ENCODE peak calls at places on chromosome 15, in seven cellular contexts. One of them, this sample, is unnamed.

GRCh38 chr15:45228931-45229330 is 23.1 kb upstream of the SLC28A2 start:
- DNase-seq in Calu3: no peak
- DNase-seq in nephron progenitor cell: no peak
- DNase-seq in H1: no peak
- DNase-seq in endodermal cell: no peak
- DNase-seq in cardiac muscle cell: no peak
- DNase-seq in GM20000: no peak
- DNase-seq in this sample: no peak

GRCh38 chr15:44692659-44693058 is 18.5 kb downstream of the PATL2 start:
- DNase-seq in Calu3: no peak
- DNase-seq in nephron progenitor cell: no peak
- DNase-seq in H1: no peak
- DNase-seq in endodermal cell: no peak
- DNase-seq in GM20000: no peak
- DNase-seq in cardiac muscle cell: no peak
- DNase-seq in this sample: no peak

GRCh38 chr15:90001683-90002427 is 731 bp downstream of the ZNF710 start:
- DNase-seq in cardiac muscle cell: peak; percentile 71
- DNase-seq in H1: peak; percentile 65
- DNase-seq in nephron progenitor cell: peak; percentile 68
- DNase-seq in endodermal cell: peak; percentile 86
- DNase-seq in Calu3: peak; percentile 61
- DNase-seq in GM20000: peak; percentile 93
- DNase-seq in this sample: peak; percentile 86

GRCh38 chr15:89021224-89021623 is 67.0 kb upstream of the ABHD2 start:
- DNase-seq in Calu3: no peak
- DNase-seq in GM20000: no peak
- DNase-seq in endodermal cell: no peak
- DNase-seq in H1: no peak
- DNase-seq in cardiac muscle cell: no peak
- DNase-seq in nephron progenitor cell: no peak
- DNase-seq in this sample: no peak

GRCh38 chr15:61651267-61651666 is 409.0 kb downstream of the VPS13C start:
- DNase-seq in cardiac muscle cell: no peak
- DNase-seq in GM20000: no peak
- DNase-seq in endodermal cell: no peak
- DNase-seq in nephron progenitor cell: no peak
- DNase-seq in H1: no peak
- DNase-seq in Calu3: no peak
- DNase-seq in this sample: no peak

GRCh38 chr15:85421116-85421925 is 40.9 kb downstream of the AKAP13 start:
- DNase-seq in H1: no peak
- DNase-seq in endodermal cell: no peak
- DNase-seq in cardiac muscle cell: peak; percentile 60
- DNase-seq in nephron progenitor cell: no peak
- DNase-seq in Calu3: no peak
- DNase-seq in GM20000: no peak
- DNase-seq in this sample: no peak

GRCh38 chr15:51755790-51756189 is 4.4 kb downstream of the TMOD2 start:
- DNase-seq in Calu3: no peak
- DNase-seq in H1: no peak
- DNase-seq in GM20000: no peak
- DNase-seq in endodermal cell: no peak
- DNase-seq in nephron progenitor cell: no peak
- DNase-seq in cardiac muscle cell: no peak
- DNase-seq in this sample: no peak

GRCh38 chr15:31328999-31329639 is 2.5 kb downstream of the KLF13 start:
- DNase-seq in Calu3: peak; percentile 4
- DNase-seq in nephron progenitor cell: peak; percentile 47
- DNase-seq in GM20000: peak; percentile 62
- DNase-seq in cardiac muscle cell: no peak
- DNase-seq in H1: peak; percentile 73
- DNase-seq in endodermal cell: peak; percentile 82
- DNase-seq in this sample: peak; percentile 59

GRCh38 chr15:70875001-70875782 is 17.0 kb downstream of the THAP10 start:
- DNase-seq in H1: no peak
- DNase-seq in endodermal cell: no peak
- DNase-seq in cardiac muscle cell: peak; percentile 68
- DNase-seq in GM20000: no peak
- DNase-seq in nephron progenitor cell: no peak
- DNase-seq in Calu3: no peak
- DNase-seq in this sample: no peak

GRCh38 chr15:70879386-70879785 is 12.8 kb downstream of the THAP10 start:
- DNase-seq in Calu3: no peak
- DNase-seq in cardiac muscle cell: peak; percentile 44
- DNase-seq in H1: no peak
- DNase-seq in nephron progenitor cell: no peak
- DNase-seq in GM20000: no peak
- DNase-seq in endodermal cell: no peak
- DNase-seq in this sample: no peak

GRCh38 chr15:70876011-70876410 is 16.2 kb downstream of the THAP10 start:
- DNase-seq in endodermal cell: no peak
- DNase-seq in GM20000: no peak
- DNase-seq in Calu3: no peak
- DNase-seq in cardiac muscle cell: no peak
- DNase-seq in nephron progenitor cell: no peak
- DNase-seq in H1: no peak
- DNase-seq in this sample: no peak

GRCh38 chr15:70873232-70874054 is 18.8 kb downstream of the THAP10 start:
- DNase-seq in nephron progenitor cell: no peak
- DNase-seq in cardiac muscle cell: no peak
- DNase-seq in Calu3: no peak
- DNase-seq in GM20000: no peak
- DNase-seq in endodermal cell: no peak
- DNase-seq in H1: no peak
- DNase-seq in this sample: no peak

GRCh38 chr15:70876683-70877082 is 15.6 kb downstream of the THAP10 start:
- DNase-seq in H1: no peak
- DNase-seq in nephron progenitor cell: no peak
- DNase-seq in endodermal cell: no peak
- DNase-seq in Calu3: no peak
- DNase-seq in GM20000: no peak
- DNase-seq in cardiac muscle cell: no peak
- DNase-seq in this sample: no peak
- TF ChIP-seq CTCF in H1: no peak
- TF ChIP-seq CTCF in nephron progenitor cell: no peak
- TF ChIP-seq CTCF in endodermal cell: no peak
- TF ChIP-seq CTCF in Calu3: no peak
- TF ChIP-seq CTCF in GM20000: no peak
- TF ChIP-seq CTCF in cardiac muscle cell: no peak
- TF ChIP-seq CTCF in this sample: no peak

GRCh38 chr15:55108858-55109518 is 87.8 kb downstream of the RSL24D1 start:
- DNase-seq in GM20000: peak; percentile 59
- DNase-seq in nephron progenitor cell: peak; percentile 84
- DNase-seq in endodermal cell: peak; percentile 91
- DNase-seq in cardiac muscle cell: peak; percentile 76
- DNase-seq in Calu3: peak; percentile 82
- DNase-seq in H1: peak; percentile 88
- DNase-seq in this sample: peak; percentile 49
- TF ChIP-seq CTCF in GM20000: peak; percentile 84
- TF ChIP-seq CTCF in nephron progenitor cell: peak; percentile 71
- TF ChIP-seq CTCF in endodermal cell: peak; percentile 84
- TF ChIP-seq CTCF in cardiac muscle cell: peak; percentile 88
- TF ChIP-seq CTCF in Calu3: peak; percentile 82
- TF ChIP-seq CTCF in H1: peak; percentile 67
- TF ChIP-seq CTCF in this sample: peak; percentile 78

GRCh38 chr15:35293353-35294130 is 208.4 kb upstream of the NANOGP8 start:
- DNase-seq in cardiac muscle cell: peak; percentile 57
- DNase-seq in GM20000: no peak
- DNase-seq in nephron progenitor cell: no peak
- DNase-seq in H1: no peak
- DNase-seq in Calu3: peak; percentile 6
- DNase-seq in endodermal cell: peak; percentile 54
- DNase-seq in this sample: no peak
- TF ChIP-seq CTCF in cardiac muscle cell: peak; percentile 15
- TF ChIP-seq CTCF in GM20000: no peak
- TF ChIP-seq CTCF in nephron progenitor cell: peak; percentile 17
- TF ChIP-seq CTCF in H1: peak; percentile 42
- TF ChIP-seq CTCF in Calu3: no peak
- TF ChIP-seq CTCF in endodermal cell: peak; percentile 61
- TF ChIP-seq CTCF in this sample: no peak

GRCh38 chr15:78739996-78740903 is 71.0 kb downstream of the ADAMTS7 start:
- DNase-seq in endodermal cell: peak; percentile 95
- DNase-seq in H1: peak; percentile 96
- DNase-seq in nephron progenitor cell: peak; percentile 79
- DNase-seq in GM20000: no peak
- DNase-seq in cardiac muscle cell: peak; percentile 38
- DNase-seq in Calu3: peak; percentile 91
- DNase-seq in this sample: peak; percentile 60
- TF ChIP-seq CTCF in endodermal cell: peak; percentile 72
- TF ChIP-seq CTCF in H1: peak; percentile 88
- TF ChIP-seq CTCF in nephron progenitor cell: peak; percentile 47
- TF ChIP-seq CTCF in GM20000: peak; percentile 51
- TF ChIP-seq CTCF in cardiac muscle cell: peak; percentile 43
- TF ChIP-seq CTCF in Calu3: peak; percentile 69
- TF ChIP-seq CTCF in this sample: peak; percentile 77

GRCh38 chr15:66080791-66081475 is 172.6 kb downstream of the MEGF11 start:
- DNase-seq in cardiac muscle cell: peak; percentile 65
- DNase-seq in GM20000: no peak
- DNase-seq in Calu3: peak; percentile 60
- DNase-seq in nephron progenitor cell: peak; percentile 53
- DNase-seq in H1: peak; percentile 76
- DNase-seq in endodermal cell: peak; percentile 86
- DNase-seq in this sample: no peak

GRCh38 chr15:66089049-66089448 is 164.5 kb downstream of the MEGF11 start:
- DNase-seq in cardiac muscle cell: peak; percentile 47
- DNase-seq in nephron progenitor cell: no peak
- DNase-seq in GM20000: no peak
- DNase-seq in Calu3: no peak
- DNase-seq in endodermal cell: peak; percentile 20
- DNase-seq in H1: no peak
- DNase-seq in this sample: no peak

GRCh38 chr15:66084704-66085103 is 168.8 kb downstream of the MEGF11 start:
- DNase-seq in GM20000: no peak
- DNase-seq in endodermal cell: no peak
- DNase-seq in H1: no peak
- DNase-seq in nephron progenitor cell: no peak
- DNase-seq in cardiac muscle cell: no peak
- DNase-seq in Calu3: no peak
- DNase-seq in this sample: no peak

GRCh38 chr15:66085128-66085527 is 168.4 kb downstream of the MEGF11 start:
- DNase-seq in endodermal cell: peak; percentile 85
- DNase-seq in nephron progenitor cell: no peak
- DNase-seq in GM20000: no peak
- DNase-seq in cardiac muscle cell: no peak
- DNase-seq in Calu3: peak; percentile 53
- DNase-seq in H1: peak; percentile 79
- DNase-seq in this sample: no peak
- TF ChIP-seq CTCF in endodermal cell: peak; percentile 71
- TF ChIP-seq CTCF in nephron progenitor cell: peak; percentile 9
- TF ChIP-seq CTCF in GM20000: peak; percentile 5
- TF ChIP-seq CTCF in cardiac muscle cell: no peak
- TF ChIP-seq CTCF in Calu3: no peak
- TF ChIP-seq CTCF in H1: peak; percentile 66
- TF ChIP-seq CTCF in this sample: no peak

DNA sequence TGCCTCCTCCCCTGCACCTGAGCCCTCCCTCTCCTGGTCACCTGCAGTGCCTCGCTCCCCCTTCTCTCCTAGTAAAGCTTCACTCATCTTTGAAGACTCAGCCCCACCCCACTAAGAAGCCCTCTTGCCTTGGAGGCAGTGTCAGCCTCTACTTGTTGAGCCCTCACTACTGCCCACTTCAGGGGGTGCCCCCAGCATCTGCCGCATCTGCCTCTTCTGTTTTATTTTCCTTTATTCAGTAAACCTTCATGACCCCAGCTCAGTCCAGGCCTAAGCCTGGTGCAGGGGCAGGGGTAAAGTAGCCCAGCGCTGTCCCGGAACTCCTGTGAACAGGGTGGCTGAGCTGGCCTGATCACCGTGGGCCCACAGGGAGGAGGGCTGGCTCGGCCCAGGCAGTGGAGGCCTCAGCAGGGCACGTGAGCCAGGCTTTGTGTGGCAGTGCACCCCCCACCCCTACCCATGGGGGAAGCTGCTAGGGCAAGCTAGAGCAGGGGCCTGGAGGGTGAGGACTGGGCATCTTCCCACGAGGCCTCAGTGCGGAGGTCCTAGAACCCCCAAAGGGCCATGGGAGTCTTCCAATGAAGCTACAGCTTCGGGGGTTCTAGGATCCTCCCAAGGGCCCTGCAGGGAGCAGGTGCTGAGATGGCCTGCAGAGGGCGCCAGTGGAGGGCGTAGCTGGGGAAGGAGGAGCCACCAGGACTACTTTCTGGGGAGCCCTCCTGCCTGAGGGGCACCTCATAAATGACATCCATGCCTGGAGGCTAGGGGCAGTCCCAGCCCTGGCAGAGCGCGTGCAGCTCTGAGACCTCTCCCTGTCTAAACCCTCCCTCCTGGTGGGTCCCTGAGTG is 36.1 kb downstream of the TSPAN3 start:
- DNase-seq in H1: peak; percentile 91
- DNase-seq in cardiac muscle cell: no peak
- DNase-seq in Calu3: peak; percentile 61
- DNase-seq in endodermal cell: peak; percentile 87
- DNase-seq in GM20000: peak; percentile 66
- DNase-seq in nephron progenitor cell: peak; percentile 55
- DNase-seq in this sample: peak; percentile 74
- TF ChIP-seq CTCF in H1: peak; percentile 81
- TF ChIP-seq CTCF in cardiac muscle cell: peak; percentile 73
- TF ChIP-seq CTCF in Calu3: peak; percentile 84
- TF ChIP-seq CTCF in endodermal cell: peak; percentile 90
- TF ChIP-seq CTCF in GM20000: peak; percentile 50
- TF ChIP-seq CTCF in nephron progenitor cell: peak; percentile 58
- TF ChIP-seq CTCF in this sample: peak; percentile 52

GRCh38 chr15:36156855-36157521 is 422.4 kb upstream of the CDIN1 start:
- DNase-seq in nephron progenitor cell: no peak
- DNase-seq in endodermal cell: no peak
- DNase-seq in cardiac muscle cell: peak; percentile 84
- DNase-seq in H1: no peak
- DNase-seq in GM20000: no peak
- DNase-seq in Calu3: no peak
- DNase-seq in this sample: no peak

GRCh38 chr15:36161108-36161507 is 418.3 kb upstream of the CDIN1 start:
- DNase-seq in nephron progenitor cell: no peak
- DNase-seq in H1: no peak
- DNase-seq in cardiac muscle cell: no peak
- DNase-seq in GM20000: no peak
- DNase-seq in Calu3: no peak
- DNase-seq in endodermal cell: no peak
- DNase-seq in this sample: no peak

DNA sequence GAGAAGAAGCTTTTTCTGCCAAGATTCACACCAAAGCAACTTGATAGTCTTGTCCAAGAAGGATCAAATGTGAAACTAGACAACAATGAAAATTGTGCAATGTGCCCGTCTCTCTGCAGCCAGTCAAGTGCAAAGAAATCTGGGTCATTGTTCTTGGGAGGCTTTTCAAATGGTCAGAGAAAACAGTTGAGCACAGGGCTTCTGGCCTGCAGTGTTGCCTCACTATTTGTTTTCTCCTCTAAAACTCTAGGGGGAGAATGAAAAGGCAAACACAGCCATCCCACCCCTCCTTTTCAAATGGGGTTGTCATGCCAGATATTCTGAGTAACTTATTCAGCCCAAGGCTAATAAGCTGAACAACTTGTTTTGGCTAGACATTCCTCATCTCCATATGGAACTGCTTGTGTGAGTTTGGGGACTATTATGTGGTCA is 417.6 kb upstream of the CDIN1 start:
- DNase-seq in Calu3: no peak
- DNase-seq in cardiac muscle cell: peak; percentile 85
- DNase-seq in endodermal cell: peak; percentile 47
- DNase-seq in nephron progenitor cell: no peak
- DNase-seq in GM20000: no peak
- DNase-seq in H1: no peak
- DNase-seq in this sample: no peak
- TF ChIP-seq CTCF in Calu3: no peak
- TF ChIP-seq CTCF in cardiac muscle cell: no peak
- TF ChIP-seq CTCF in endodermal cell: peak; percentile 30
- TF ChIP-seq CTCF in nephron progenitor cell: no peak
- TF ChIP-seq CTCF in GM20000: no peak
- TF ChIP-seq CTCF in H1: peak; percentile 1
- TF ChIP-seq CTCF in this sample: no peak

This sample was measured in GM13976.